ENCODE peak calls at places on chromosomes 11 and 22, in six cellular contexts. I is SK-N-SH, V is spleen, M is Panc1, Q is GM23338, W is esophagus muscularis mucosa. K is an unnamed sample.

GRCh38 chr11:33835143-33835878 is 56.6 kb downstream of the LMO2 start:
- DNase-seq in I (peak), V (no peak), M (no peak), Q (no peak), W (no peak), K (peak)

GRCh38 chr22:17232406-17232805 is 13.2 kb upstream of the ADA2 start:
- DNase-seq in I (no peak), V (no peak), M (no peak), Q (peak), W (no peak), K (no peak)

GRCh38 chr11:2690596-2691354 is 9.0 kb downstream of the KCNQ1OT1 start:
- DNase-seq in I (no peak), V (peak), M (no peak), Q (peak), W (no peak), K (no peak)

GRCh38 chr22:30265851-30266444 is 703 bp downstream of the OSM start:
- DNase-seq in I (no peak), V (peak), M (no peak), Q (no peak), W (no peak), K (no peak)

GRCh38 chr22:39317756-39318506 is 1.5 kb downstream of the RPL3 start:
- DNase-seq in I (no peak), V (no peak), M (no peak), Q (no peak), W (no peak), K (no peak)

GRCh38 chr11:113378013-113378412 is 9.6 kb upstream of the ANKK1 start:
- DNase-seq in I (peak), V (no peak), M (no peak), Q (no peak), W (no peak), K (no peak)

GRCh38 chr22:27116295-27116694 is 458.9 kb downstream of the MIAT start:
- DNase-seq in I (no peak), V (no peak), M (no peak), Q (no peak), W (no peak), K (no peak)

GRCh38 chr11:122804161-122804560 is 34.1 kb upstream of the CRTAM start:
- DNase-seq in I (no peak), V (no peak), M (no peak), Q (no peak), W (no peak), K (no peak)

GRCh38 chr22:37273126-37273845 is 9.0 kb upstream of the CYTH4 start:
- DNase-seq in I (no peak), V (peak), M (no peak), Q (no peak), W (no peak), K (no peak)

GRCh38 chr11:68279676-68280075 is 7.9 kb upstream of the C11orf24 start:
- DNase-seq in I (no peak), V (no peak), M (no peak), Q (no peak), W (no peak), K (no peak)

GRCh38 chr22:46065733-46066454 is 84.4 kb upstream of the PPARA start:
- DNase-seq in I (no peak), V (no peak), M (no peak), Q (no peak), W (no peak), K (no peak)

GRCh38 chr22:46068176-46068907 is 82.0 kb upstream of the PPARA start:
- DNase-seq in I (no peak), V (no peak), M (no peak), Q (no peak), W (no peak), K (no peak)

GRCh38 chr22:46068908-46069481 is 81.3 kb upstream of the PPARA start:
- DNase-seq in I (no peak), V (peak), M (no peak), Q (no peak), W (no peak), K (no peak)

GRCh38 chr22:46066691-46067090 is 83.6 kb upstream of the PPARA start:
- DNase-seq in I (no peak), V (peak), M (no peak), Q (no peak), W (no peak), K (no peak)

GRCh38 chr22:46067159-46068111 is 82.9 kb upstream of the PPARA start:
- DNase-seq in I (no peak), V (peak), M (no peak), Q (no peak), W (no peak), K (no peak)
- H3K4me3 ChIP-seq in I (peak), V (no peak), M (peak), Q (no peak), W (peak), K (peak)

DNA sequence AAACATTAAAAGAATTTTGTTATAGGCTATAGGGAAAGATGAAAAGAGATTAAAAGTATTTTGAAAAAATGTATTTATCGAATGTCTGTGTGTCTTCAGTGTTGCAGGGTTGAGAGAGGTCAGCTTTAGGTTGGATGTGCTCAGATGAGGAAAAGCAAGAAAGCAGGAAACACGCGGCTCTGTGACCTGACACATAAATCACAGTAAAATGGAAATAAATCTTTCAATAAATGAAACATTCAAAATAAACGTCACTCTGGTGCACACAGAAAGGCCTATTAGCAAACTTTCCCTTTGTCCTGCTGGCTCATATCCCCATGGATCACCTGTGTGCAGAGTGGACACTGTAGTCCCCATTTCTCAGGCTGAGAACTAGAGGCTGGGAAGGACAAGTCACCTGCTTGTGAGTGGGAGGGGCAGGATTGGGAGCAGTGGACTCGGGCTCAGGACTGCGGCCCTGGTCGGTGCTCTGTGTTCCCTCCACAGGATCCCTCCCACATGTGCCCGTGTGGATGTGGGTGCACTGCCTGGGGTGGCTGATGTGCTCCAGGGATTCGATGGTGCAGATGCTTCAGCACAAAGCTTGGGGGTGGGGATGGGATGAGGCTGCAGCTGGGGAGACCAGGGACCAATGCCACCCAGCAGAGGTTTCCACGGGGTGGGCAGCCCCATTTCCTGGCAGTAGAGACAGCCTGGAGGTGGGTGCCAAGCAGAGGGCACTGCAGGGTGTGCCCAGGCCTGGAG is 96.0 kb upstream of the IGLL5 start:
- DNase-seq in I (no peak), V (no peak), M (no peak), Q (no peak), W (peak), K (no peak)
- TF ChIP-seq POLR2AphosphoS5 in I (no peak), V (no peak), M (no peak), Q (no peak), W (no peak), K (no peak)

DNA sequence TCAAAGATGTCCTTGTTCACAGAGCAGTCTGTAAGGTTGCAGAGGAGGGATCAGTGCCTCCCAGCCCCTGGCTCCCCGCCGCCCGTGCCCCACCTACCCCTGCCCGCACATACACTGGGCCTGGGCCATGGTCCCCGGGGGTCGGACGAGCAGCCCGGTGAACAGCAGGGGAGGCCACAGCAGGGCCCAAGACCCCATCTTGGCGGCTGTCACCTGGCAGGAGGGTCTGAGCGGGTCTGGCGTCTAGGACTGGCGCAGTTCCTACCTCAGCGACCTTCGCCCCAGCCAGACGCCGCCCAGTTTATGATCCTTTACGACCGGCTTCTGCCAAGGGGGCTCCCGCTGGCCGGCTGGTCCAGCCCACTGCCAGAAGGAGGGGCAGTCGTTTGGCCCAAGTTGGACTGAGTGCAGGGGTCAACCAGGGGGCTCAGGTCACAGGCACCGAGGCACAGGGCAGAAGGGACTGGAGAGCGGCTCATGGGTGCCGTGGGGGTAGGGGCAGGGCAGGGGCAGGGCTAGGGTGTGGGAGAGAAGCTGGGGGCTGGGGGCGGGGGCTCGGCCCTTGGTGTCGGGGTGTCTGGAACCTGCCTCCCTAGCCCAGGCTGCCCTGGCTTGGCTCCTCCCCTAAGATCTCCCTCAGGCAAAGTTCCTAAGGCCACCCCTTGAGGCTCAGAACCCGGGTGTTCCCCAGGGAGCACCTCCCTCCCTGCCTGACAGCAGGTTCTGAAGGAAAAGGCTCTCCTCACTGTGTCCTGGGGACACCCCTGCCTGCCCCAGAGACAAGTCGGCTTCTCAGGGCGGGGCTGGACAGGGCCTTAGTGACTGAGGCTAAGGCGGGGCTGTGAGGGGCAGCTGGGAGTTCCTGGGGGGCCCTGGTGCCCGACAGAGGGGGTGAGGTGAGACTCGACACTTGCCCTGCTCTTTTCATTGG is at the start of gene CDHR5:
- DNase-seq in I (no peak), V (peak), M (no peak), Q (no peak), W (no peak), K (no peak)
- H3K4me3 ChIP-seq in I (no peak), V (no peak), M (no peak), Q (no peak), W (no peak), K (no peak)

GRCh38 chr11:95150977-95151684 is 61.5 kb downstream of the ENDOD1 start:
- DNase-seq in I (peak), V (peak), M (peak), Q (peak), W (peak), K (no peak)

GRCh38 chr11:95148938-95149337 is 59.3 kb downstream of the ENDOD1 start:
- DNase-seq in I (no peak), V (no peak), M (no peak), Q (no peak), W (no peak), K (no peak)

GRCh38 chr11:95148421-95148820 is 58.8 kb downstream of the ENDOD1 start:
- DNase-seq in I (no peak), V (no peak), M (no peak), Q (no peak), W (no peak), K (no peak)

GRCh38 chr11:95147364-95147905 is 57.8 kb downstream of the ENDOD1 start:
- DNase-seq in I (peak), V (no peak), M (no peak), Q (no peak), W (no peak), K (peak)

GRCh38 chr11:95149659-95150294 is 60.1 kb downstream of the ENDOD1 start:
- DNase-seq in I (no peak), V (peak), M (no peak), Q (peak), W (no peak), K (no peak)
- TF ChIP-seq POLR2AphosphoS5 in I (no peak), V (peak), M (no peak), Q (no peak), W (peak), K (no peak)

GRCh38 chr11:46330154-46330886 is 16.9 kb upstream of the DGKZ start:
- DNase-seq in I (no peak), V (no peak), M (no peak), Q (no peak), W (no peak), K (no peak)
- H3K4me3 ChIP-seq in I (no peak), V (no peak), M (no peak), Q (peak), W (no peak), K (peak)

GRCh38 chr11:73405146-73405510 is 28.9 kb downstream of the RELT start:
- DNase-seq in I (no peak), V (no peak), M (no peak), Q (no peak), W (no peak), K (no peak)
- TF ChIP-seq POLR2AphosphoS5 in I (no peak), V (no peak), M (no peak), Q (no peak), W (no peak), K (no peak)

DNA sequence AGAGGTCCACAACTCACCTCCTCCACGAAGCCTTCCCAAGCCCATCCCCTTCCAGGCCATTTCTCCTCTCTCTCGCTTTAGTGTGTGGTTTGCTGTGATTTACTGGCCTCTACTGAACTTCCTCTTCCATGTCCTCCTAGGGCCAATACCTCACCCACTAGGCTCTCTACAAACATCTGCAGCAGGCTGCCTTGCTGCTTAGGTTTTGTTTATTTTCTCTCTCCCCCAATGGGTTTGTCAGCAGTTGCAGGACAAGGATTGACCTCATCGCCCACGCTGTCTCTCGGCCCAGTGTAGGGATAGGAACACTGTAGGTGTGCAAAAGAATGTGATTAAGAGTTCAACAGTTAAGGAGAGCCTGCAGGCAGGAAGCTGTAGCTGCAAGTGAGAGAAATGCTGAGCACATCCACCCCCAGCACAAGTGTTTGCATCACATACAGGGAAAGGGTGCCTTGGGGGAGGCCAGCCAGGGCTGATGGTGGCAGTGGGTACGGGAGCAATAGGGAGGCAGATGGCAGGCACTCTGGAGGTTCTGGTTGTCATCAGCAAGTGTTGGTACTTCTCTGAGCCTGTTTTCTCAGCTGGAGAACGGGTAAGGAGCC is 1.4 kb downstream of the PC start:
- DNase-seq in I (no peak), V (no peak), M (no peak), Q (peak), W (no peak), K (no peak)
- H3K4me3 ChIP-seq in I (no peak), V (no peak), M (no peak), Q (peak), W (no peak), K (no peak)

DNA sequence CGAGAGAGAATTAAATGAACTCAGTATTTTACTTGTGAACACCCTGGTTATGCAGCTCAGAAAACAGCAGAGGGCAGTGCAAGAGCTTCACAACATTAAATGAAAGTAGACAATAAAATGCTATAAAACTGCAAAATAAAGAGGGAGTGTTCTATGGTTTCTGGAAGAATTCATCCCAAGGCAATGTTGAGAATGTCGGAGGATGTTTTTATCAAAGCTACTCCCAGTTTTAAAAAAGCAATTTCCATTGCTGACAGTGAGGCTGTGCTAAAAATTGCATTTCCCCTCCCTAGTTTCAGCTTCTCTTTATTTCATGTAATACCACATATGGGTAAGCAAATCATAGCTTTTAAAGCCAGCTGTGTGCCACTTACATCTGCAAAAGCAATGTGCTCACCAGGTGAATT is 296.9 kb downstream of the RAB38 start:
- DNase-seq in I (no peak), V (no peak), M (peak), Q (peak), W (no peak), K (peak)
- TF ChIP-seq POLR2AphosphoS5 in I (no peak), V (no peak), M (no peak), Q (no peak), W (no peak), K (no peak)

GRCh38 chr22:40679249-40679963 is at the start of gene MCHR1:
- DNase-seq in I (peak), V (no peak), M (no peak), Q (no peak), W (no peak), K (no peak)
- H3K4me3 ChIP-seq in I (no peak), V (no peak), M (no peak), Q (no peak), W (peak), K (no peak)